ENCODE peak calls at places on chromosomes 11 and 22, in nine cellular contexts. I is brain microvascular endothelial cell, X is fibroblast of mammary gland, A is sigmoid colon, Q is left ventricle myocardium inferior, D is A549, S is heart left ventricle, N is lower lobe of right lung, J is dorsolateral prefrontal cortex. R is an unnamed sample.

GRCh38 chr11:130612291-130612802 is 163.9 kb downstream of the ADAMTS15 start:
- DNase-seq in A (no peak), N (no peak), X (peak; percentile 42), I (no peak), S (no peak), D (peak; percentile 28), Q (no peak), J (no peak), R (no peak)

GRCh38 chr11:87097582-87097981 is 59.8 kb downstream of the TMEM135 start:
- DNase-seq in N (no peak), Q (no peak), D (peak; percentile 50), A (no peak), J (no peak), X (peak; percentile 31), I (peak; percentile 22), S (peak; percentile 26), R (peak; percentile 53)

GRCh38 chr22:45278125-45278524 is 6.6 kb upstream of the UPK3A start:
- DNase-seq in A (no peak), X (no peak), Q (no peak), S (no peak), N (no peak), I (no peak), D (no peak), J (no peak), R (no peak)

GRCh38 chr11:1281326-1281973 is 28.0 kb downstream of the TOLLIP start:
- DNase-seq in A (no peak), Q (no peak), S (no peak), I (no peak), X (peak; percentile 21), N (peak; percentile 34), D (no peak), J (peak; percentile 57), R (no peak)

GRCh38 chr11:115939104-115939503 is 434.9 kb upstream of the CADM1 start:
- DNase-seq in N (no peak), X (no peak), D (no peak), S (peak; percentile 32), A (no peak), Q (no peak), I (no peak), J (no peak), R (no peak)

GRCh38 chr22:40525250-40525884 is 111.2 kb downstream of the MRTFA start:
- DNase-seq in Q (peak; percentile 53), I (peak; percentile 46), X (peak; percentile 67), A (no peak), D (no peak), N (peak; percentile 65), S (peak; percentile 46), J (no peak), R (peak; percentile 66)

GRCh38 chr22:41513391-41513790 is 30.9 kb downstream of the POLR3H start:
- DNase-seq in X (no peak), I (no peak), A (no peak), Q (no peak), N (no peak), S (no peak), D (no peak), J (peak; percentile 73), R (no peak)

GRCh38 chr11:88169481-88169880 is 5.8 kb downstream of the RAB38 start:
- DNase-seq in I (no peak), S (no peak), Q (no peak), X (no peak), J (no peak), A (no peak), N (no peak), D (no peak), R (no peak)

GRCh38 chr11:134561348-134561720 is 149.3 kb upstream of the B3GAT1 start:
- DNase-seq in Q (no peak), X (no peak), N (no peak), J (no peak), D (no peak), I (no peak), S (no peak), A (no peak), R (peak; percentile 22)

GRCh38 chr11:60855726-60856633 is at the start of gene PTGDR2:
- DNase-seq in I (no peak), X (no peak), A (no peak), Q (no peak), S (no peak), N (peak; percentile 37), D (no peak), J (no peak), R (no peak)

GRCh38 chr11:73158356-73159051 is 16.4 kb upstream of the FCHSD2 start:
- DNase-seq in I (peak; percentile 48), S (no peak), Q (no peak), X (no peak), D (no peak), J (no peak), A (peak; percentile 40), N (no peak), R (no peak)

GRCh38 chr11:68020575-68020974 is 9.9 kb upstream of the NDUFS8 start:
- DNase-seq in A (no peak), D (peak; percentile 70), Q (no peak), S (no peak), J (no peak), I (no peak), N (peak; percentile 74), X (no peak), R (peak; percentile 54)

GRCh38 chr11:72349616-72350218 is 84.6 kb downstream of the CLPB start:
- DNase-seq in D (no peak), Q (peak; percentile 23), A (peak; percentile 67), N (no peak), S (peak; percentile 37), J (no peak), I (no peak), X (peak; percentile 51), R (peak; percentile 86)

GRCh38 chr22:42644422-42645340 is 4.3 kb upstream of the ATP5MGL start:
- DNase-seq in J (no peak), S (peak; percentile 67), N (peak; percentile 75), I (no peak), D (no peak), X (peak; percentile 45), A (peak; percentile 87), Q (peak; percentile 67), R (no peak)

DNA sequence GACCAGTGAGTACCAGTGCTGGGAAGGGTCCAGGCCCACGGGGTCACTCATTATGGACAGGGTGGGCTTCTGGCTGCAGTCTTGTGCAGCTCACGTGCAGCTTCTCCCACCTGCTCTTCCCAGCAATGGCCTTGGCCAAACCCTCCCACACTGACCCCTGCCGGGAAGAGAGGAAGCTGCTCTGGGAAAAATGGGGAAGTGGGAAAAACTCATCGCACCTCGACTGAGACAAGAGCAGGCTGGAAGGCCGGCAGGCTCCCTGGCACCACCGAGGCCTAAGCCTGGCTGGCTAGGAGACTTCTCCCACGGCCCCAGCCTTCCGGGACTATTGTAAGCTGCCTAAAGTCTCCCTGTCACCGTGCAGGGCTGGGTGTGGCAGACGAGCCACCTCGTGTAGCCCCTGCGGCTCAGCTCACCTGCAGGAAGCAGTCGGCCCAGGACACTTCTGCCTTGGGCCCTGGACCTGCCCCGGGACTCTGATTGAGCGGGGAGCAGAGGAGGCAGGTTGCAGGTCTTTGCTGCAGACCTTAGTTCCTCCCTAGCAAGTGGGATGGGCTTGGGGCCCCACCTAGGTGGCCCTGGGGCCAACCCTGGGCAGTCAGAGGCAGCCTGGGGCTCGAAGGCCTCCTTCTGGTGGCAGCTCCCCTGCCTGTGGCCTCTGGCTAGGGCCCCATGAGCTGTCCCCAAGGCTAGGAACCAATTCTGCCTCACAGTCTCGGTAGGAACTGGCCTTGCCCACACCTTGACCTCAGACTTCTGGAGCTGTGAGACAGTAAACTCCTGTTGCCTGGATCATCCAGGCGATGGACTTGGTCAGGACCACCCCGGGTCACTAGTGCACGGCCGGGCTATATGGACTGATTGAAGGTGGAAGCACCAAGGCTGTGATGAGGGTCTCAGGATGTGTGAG is 23.1 kb downstream of the MRGPRG start:
- DNase-seq in Q (no peak), S (no peak), D (no peak), A (peak; percentile 62), N (peak; percentile 43), J (no peak), X (peak; percentile 30), I (peak; percentile 6), R (no peak)
- TF ChIP-seq CTCF in Q (peak; percentile 59), S (peak; percentile 47), D (no peak), A (no peak), N (peak; percentile 46), J (peak; percentile 7), X (peak; percentile 67), I (peak; percentile 71), R (peak; percentile 8)

GRCh38 chr11:63670738-63671321 is 346 bp downstream of the ATL3 start:
- DNase-seq in Q (peak; percentile 59), X (no peak), I (no peak), N (peak; percentile 75), A (peak; percentile 77), S (peak; percentile 66), J (no peak), D (peak; percentile 62), R (peak; percentile 36)
- TF ChIP-seq CTCF in Q (peak; percentile 54), X (peak; percentile 21), I (peak; percentile 56), N (peak; percentile 42), A (no peak), S (peak; percentile 62), J (peak; percentile 55), D (peak; percentile 66), R (no peak)

DNA sequence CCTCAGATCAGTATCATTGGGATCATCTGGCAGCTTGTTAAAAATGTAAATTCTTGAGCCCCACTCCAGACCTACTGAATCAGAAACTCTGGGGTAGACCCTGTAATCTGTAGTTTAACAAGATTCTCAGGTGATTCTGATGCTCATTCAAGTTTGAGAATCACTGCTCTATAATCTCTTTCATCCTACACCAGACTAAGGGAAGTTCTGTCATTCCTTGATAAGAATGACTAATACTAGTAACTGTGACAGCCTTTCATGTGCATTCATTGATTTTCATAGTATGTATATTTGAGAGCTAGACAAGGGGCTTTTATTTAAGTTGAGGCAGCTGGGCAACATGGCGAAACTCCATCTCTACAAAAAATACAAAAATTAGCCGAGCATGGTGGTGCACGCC is 30.0 kb downstream of the NAT10 start:
- DNase-seq in I (no peak), D (no peak), X (no peak), N (no peak), A (no peak), Q (no peak), S (no peak), J (no peak), R (no peak)
- TF ChIP-seq CTCF in I (no peak), D (no peak), X (no peak), N (no peak), A (no peak), Q (no peak), S (no peak), J (no peak), R (no peak)

GRCh38 chr11:104609297-104609696 is 289.0 kb downstream of the CASP12 start:
- DNase-seq in N (no peak), J (no peak), I (peak; percentile 40), A (no peak), D (peak; percentile 5), X (peak; percentile 76), Q (no peak), S (peak; percentile 23), R (no peak)
- TF ChIP-seq CTCF in N (peak; percentile 72), J (peak; percentile 76), I (peak; percentile 90), A (no peak), D (peak; percentile 33), X (peak; percentile 88), Q (peak; percentile 67), S (peak; percentile 76), R (peak; percentile 50)

GRCh38 chr11:35917676-35918075 is 26.2 kb upstream of the LDLRAD3 start:
- DNase-seq in X (no peak), N (no peak), D (no peak), I (no peak), S (no peak), A (no peak), Q (no peak), J (no peak), R (no peak)
- TF ChIP-seq CTCF in X (no peak), N (no peak), D (no peak), I (no peak), S (no peak), A (no peak), Q (no peak), J (no peak), R (no peak)

GRCh38 chr11:93361435-93361834 is 30.9 kb downstream of the DEUP1 start:
- DNase-seq in N (no peak), X (no peak), J (no peak), A (no peak), I (no peak), S (no peak), D (no peak), Q (no peak), R (no peak)
- TF ChIP-seq CTCF in N (no peak), X (no peak), J (peak; percentile 25), A (no peak), I (no peak), S (no peak), D (no peak), Q (no peak), R (peak; percentile 41)